ENCODE peak calls at places on chromosomes 6 and 20, in eight cellular contexts. O is AG04450, C is neuronal stem cell, V is left lung, M is suprapubic skin, A is transverse colon, X is fibroblast of lung, W is right cardiac atrium. R is an unnamed sample.

GRCh38 chr20:1171461-1172093 is 13.2 kb downstream of the TMEM74B start:
- DNase-seq in C (peak; percentile 64), M (no peak), V (no peak), A (no peak), W (peak; percentile 23), X (peak; percentile 37), O (no peak), R (peak; percentile 85)

GRCh38 chr6:137105375-137105774 is 60.6 kb upstream of the IL20RA start:
- DNase-seq in V (no peak), M (no peak), X (no peak), C (no peak), W (no peak), A (no peak), O (no peak), R (no peak)

GRCh38 chr6:31978831-31979230 is 3.0 kb upstream of the C4A start:
- DNase-seq in C (no peak), A (no peak), V (peak; percentile 1), W (no peak), O (no peak), X (no peak), M (no peak), R (no peak)

GRCh38 chr6:127950566-127951141 is 49.8 kb upstream of the THEMIS start:
- DNase-seq in V (no peak), X (no peak), A (no peak), M (no peak), C (no peak), O (no peak), W (no peak), R (no peak)

GRCh38 chr6:123655520-123656306 is 19.0 kb upstream of the TRDN start:
- DNase-seq in O (no peak), V (no peak), C (no peak), W (no peak), X (peak; percentile 12), A (no peak), M (no peak), R (no peak)

GRCh38 chr6:72524011-72524645 is 97.7 kb upstream of the KCNQ5 start:
- DNase-seq in X (no peak), W (no peak), O (no peak), C (no peak), V (no peak), M (no peak), A (no peak), R (no peak)

GRCh38 chr6:148999921-149000589 is 253.2 kb downstream of the UST start:
- DNase-seq in O (no peak), A (peak; percentile 26), X (peak; percentile 88), C (no peak), W (peak; percentile 76), M (no peak), V (no peak), R (peak; percentile 88)

GRCh38 chr20:2585811-2586210 is 49.4 kb downstream of the TMC2 start:
- DNase-seq in X (peak; percentile 19), V (no peak), O (peak; percentile 7), W (no peak), C (no peak), M (no peak), A (no peak), R (no peak)

GRCh38 chr6:90328004-90328403 is 31.4 kb upstream of the BACH2 start:
- DNase-seq in M (no peak), V (no peak), C (no peak), X (peak; percentile 40), O (no peak), W (no peak), A (no peak), R (no peak)

GRCh38 chr6:26543953-26544352 is 5.8 kb downstream of the HMGN4 start:
- DNase-seq in V (no peak), X (peak; percentile 37), A (no peak), M (no peak), O (no peak), C (no peak), W (no peak), R (no peak)

GRCh38 chr6:167683028-167683862 is 143.5 kb upstream of the AFDN start:
- DNase-seq in O (no peak), C (no peak), A (peak; percentile 71), X (peak; percentile 22), W (peak; percentile 81), V (no peak), M (no peak), R (peak; percentile 96)

GRCh38 chr20:23782366-23782983 is 31.7 kb upstream of the CST1 start:
- DNase-seq in O (no peak), V (no peak), A (no peak), W (no peak), X (peak; percentile 5), C (no peak), M (no peak), R (peak; percentile 43)

GRCh38 chr20:36574278-36575065 is 1.1 kb downstream of the TGIF2 start:
- DNase-seq in X (peak; percentile 23), C (peak; percentile 48), M (no peak), W (peak; percentile 48), V (peak; percentile 87), A (peak; percentile 68), O (no peak), R (peak; percentile 78)

GRCh38 chr6:3841711-3842565 is 7.2 kb upstream of the FAM50B start:
- DNase-seq in M (no peak), C (no peak), W (no peak), O (no peak), X (peak; percentile 39), V (no peak), A (peak; percentile 8), R (peak; percentile 36)

GRCh38 chr6:147132889-147133288 is 71.3 kb upstream of the STXBP5 start:
- DNase-seq in O (no peak), V (no peak), A (no peak), X (peak; percentile 62), M (no peak), W (no peak), C (no peak), R (peak; percentile 72)

GRCh38 chr20:20407891-20408805 is 40.2 kb downstream of the INSM1 start:
- DNase-seq in W (no peak), O (no peak), C (no peak), M (no peak), A (no peak), X (peak; percentile 47), V (no peak), R (no peak)

GRCh38 chr6:37919417-37920157 is 100.1 kb downstream of the ZFAND3 start:
- DNase-seq in W (no peak), X (peak; percentile 84), V (no peak), A (no peak), O (peak; percentile 47), C (no peak), M (no peak), R (peak; percentile 70)

GRCh38 chr6:108735991-108736345 is 112.3 kb upstream of the ARMC2 start:
- DNase-seq in X (no peak), A (peak; percentile 49), O (no peak), V (no peak), M (peak; percentile 67), W (no peak), C (no peak), R (no peak)
- H3K27ac ChIP-seq in X (no peak overlapping the region), A (no peak overlapping the region), O (no peak overlapping the region), V (no peak overlapping the region), M (no peak overlapping the region), W (no peak overlapping the region), C (no peak overlapping the region), R (no peak overlapping the region)

DNA sequence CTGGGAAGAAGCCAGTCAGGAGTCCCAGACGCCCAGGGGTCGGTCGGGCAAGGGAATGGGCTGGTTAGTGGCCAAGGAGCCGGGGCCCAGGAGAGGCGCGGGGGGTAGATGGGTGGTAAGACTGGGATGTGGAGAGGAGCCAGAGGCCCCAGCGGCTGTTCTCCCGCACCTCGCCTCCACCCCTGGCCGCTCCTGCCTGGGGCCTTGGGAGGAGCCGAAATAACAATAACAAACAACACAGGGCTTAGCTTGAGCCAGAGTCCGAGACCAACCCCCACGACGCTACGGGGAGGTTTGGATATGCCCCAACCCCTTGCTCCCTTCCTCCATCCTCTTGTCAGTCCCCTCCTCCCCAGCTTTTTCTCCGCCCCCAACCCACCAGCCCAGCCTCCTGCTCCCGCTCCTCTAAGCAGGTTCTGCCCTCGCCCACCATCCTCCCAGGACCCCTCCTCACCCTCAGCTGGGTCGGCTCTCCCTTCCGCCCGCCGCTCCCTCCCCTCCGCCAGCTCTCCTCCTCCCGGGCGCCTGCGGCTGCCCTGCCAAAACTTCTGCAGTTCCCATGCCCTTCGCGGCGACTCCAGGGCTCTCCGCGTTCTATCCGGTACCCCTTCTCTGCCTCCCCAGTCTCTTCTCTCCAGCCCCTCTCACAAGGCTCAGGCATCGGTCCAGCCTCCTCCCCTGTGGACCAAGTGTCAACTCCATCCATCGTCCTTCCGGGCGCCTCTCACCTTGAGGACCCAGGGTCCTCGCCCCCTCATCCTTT is 1.1 kb downstream of the RNF39 start:
- DNase-seq in A (no peak), V (peak; percentile 79), W (no peak), O (no peak), X (peak; percentile 10), M (no peak), C (no peak), R (no peak)
- H3K27ac ChIP-seq in A (no peak overlapping the region), V (no peak overlapping the region), W (no peak overlapping the region), O (no peak overlapping the region), X (no peak overlapping the region), M (peak overlapping the region; percentile 89), C (no peak overlapping the region), R (no peak overlapping the region)

GRCh38 chr6:2793491-2794151 is 28.4 kb downstream of the WRNIP1 start:
- DNase-seq in O (no peak), X (no peak), A (peak; percentile 54), W (peak; percentile 34), V (peak; percentile 79), C (no peak), M (no peak), R (peak; percentile 61)

GRCh38 chr6:2795960-2796359 is 30.8 kb downstream of the WRNIP1 start:
- DNase-seq in A (no peak), V (peak; percentile 78), M (no peak), X (no peak), W (no peak), C (no peak), O (no peak), R (no peak)

GRCh38 chr6:2792330-2792729 is 27.1 kb downstream of the WRNIP1 start:
- DNase-seq in X (no peak), A (no peak), C (no peak), W (no peak), V (no peak), O (no peak), M (no peak), R (peak; percentile 50)

GRCh38 chr6:2795162-2795561 is 30.0 kb downstream of the WRNIP1 start:
- DNase-seq in V (no peak), X (no peak), O (no peak), C (no peak), M (no peak), W (no peak), A (no peak), R (no peak)

DNA sequence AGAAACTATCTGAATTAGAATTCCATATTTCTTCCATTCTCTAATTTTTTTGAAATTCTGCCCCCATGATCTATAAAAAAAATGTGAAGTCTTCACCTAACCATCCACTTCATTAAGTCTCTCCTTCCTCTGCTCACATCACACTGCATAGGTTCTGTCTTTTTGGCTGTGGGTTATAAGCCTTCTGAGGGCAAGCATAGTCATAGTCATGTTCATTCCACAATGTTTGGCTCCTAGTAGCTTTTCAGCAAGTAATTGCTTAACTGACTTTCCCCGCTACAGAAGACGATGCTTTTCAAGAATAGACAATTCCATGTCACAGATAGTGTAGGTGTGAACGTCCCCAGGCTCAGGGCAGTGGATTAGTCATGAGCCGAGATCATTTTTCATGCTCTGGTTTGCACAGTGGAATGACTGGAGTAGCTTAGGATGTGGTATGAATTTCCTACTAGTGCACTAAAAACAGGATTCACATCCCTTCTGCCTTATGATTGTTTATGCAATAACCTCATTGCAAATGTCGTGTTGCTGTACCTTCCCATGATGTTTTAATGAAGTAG is 29.1 kb downstream of the WRNIP1 start:
- DNase-seq in C (no peak), V (no peak), O (no peak), A (no peak), W (no peak), M (no peak), X (no peak), R (no peak)
- H3K27ac ChIP-seq in C (no peak overlapping the region), V (no peak overlapping the region), O (no peak overlapping the region), A (no peak overlapping the region), W (no peak overlapping the region), M (peak overlapping the region; percentile 39), X (no peak overlapping the region), R (peak overlapping the region; percentile 90)

GRCh38 chr6:88741071-88741470 is 222.3 kb downstream of the RNGTT start:
- DNase-seq in X (no peak), M (no peak), A (no peak), C (no peak), V (no peak), W (no peak), O (no peak), R (no peak)
- H3K27ac ChIP-seq in X (no peak overlapping the region), M (no peak overlapping the region), A (no peak overlapping the region), C (no peak overlapping the region), V (no peak overlapping the region), W (no peak overlapping the region), O (no peak overlapping the region), R (no peak overlapping the region)

R was measured in cardiac muscle cell.